ENCODE peak calls at places on chromosomes 3 and 15, in ten cellular contexts. One of them, this sample, is unnamed.

GRCh38 chr15:100818927-100819326 is 60.7 kb upstream of the ALDH1A3 start:
- DNase-seq in H54: no peak
- DNase-seq in AG09309: peak
- DNase-seq in stimulated activated naive B cell treated with anti-CD40 and anti-IgM and Interleukin-4, amounts not matched to agents 10 μg/mL and 1 μg/mL and 100 μg/mL, for 72 hours: no peak
- DNase-seq in Peyer's patch: no peak
- DNase-seq in HFFc6: no peak
- DNase-seq in activated gamma-delta T cell treated with anti-CD3 and anti-CD28 coated beads, Interleukin-2, amount 50 U/mL, for 16 hours: no peak
- DNase-seq in effector CD4-positive, alpha-beta T cell: no peak
- DNase-seq in astrocyte of the spinal cord: peak
- DNase-seq in NCI-H1092 treated with DMSO at 0.1 percent for 48 hours: no peak
- DNase-seq in this sample: no peak

GRCh38 chr3:20054549-20054987 is 14.3 kb downstream of the KAT2B start:
- DNase-seq in stimulated activated naive B cell treated with anti-CD40 and anti-IgM and Interleukin-4, amounts not matched to agents 10 μg/mL and 1 μg/mL and 100 μg/mL, for 72 hours: peak
- DNase-seq in H54: peak
- DNase-seq in NCI-H1092 treated with DMSO at 0.1 percent for 48 hours: no peak
- DNase-seq in HFFc6: peak
- DNase-seq in effector CD4-positive, alpha-beta T cell: peak
- DNase-seq in Peyer's patch: peak
- DNase-seq in activated gamma-delta T cell treated with anti-CD3 and anti-CD28 coated beads, Interleukin-2, amount 50 U/mL, for 16 hours: peak
- DNase-seq in AG09309: peak
- DNase-seq in astrocyte of the spinal cord: peak
- DNase-seq in this sample: peak

GRCh38 chr15:56077071-56077470 is 83.7 kb upstream of the NEDD4 start:
- DNase-seq in effector CD4-positive, alpha-beta T cell: no peak
- DNase-seq in H54: no peak
- DNase-seq in NCI-H1092 treated with DMSO at 0.1 percent for 48 hours: no peak
- DNase-seq in stimulated activated naive B cell treated with anti-CD40 and anti-IgM and Interleukin-4, amounts not matched to agents 10 μg/mL and 1 μg/mL and 100 μg/mL, for 72 hours: no peak
- DNase-seq in HFFc6: no peak
- DNase-seq in Peyer's patch: no peak
- DNase-seq in AG09309: no peak
- DNase-seq in activated gamma-delta T cell treated with anti-CD3 and anti-CD28 coated beads, Interleukin-2, amount 50 U/mL, for 16 hours: no peak
- DNase-seq in astrocyte of the spinal cord: no peak
- DNase-seq in this sample: no peak

GRCh38 chr3:71109241-71109976 is 474.1 kb downstream of the FOXP1 start:
- DNase-seq in Peyer's patch: no peak
- DNase-seq in HFFc6: peak
- DNase-seq in NCI-H1092 treated with DMSO at 0.1 percent for 48 hours: no peak
- DNase-seq in astrocyte of the spinal cord: peak
- DNase-seq in stimulated activated naive B cell treated with anti-CD40 and anti-IgM and Interleukin-4, amounts not matched to agents 10 μg/mL and 1 μg/mL and 100 μg/mL, for 72 hours: no peak
- DNase-seq in activated gamma-delta T cell treated with anti-CD3 and anti-CD28 coated beads, Interleukin-2, amount 50 U/mL, for 16 hours: no peak
- DNase-seq in effector CD4-positive, alpha-beta T cell: no peak
- DNase-seq in AG09309: no peak
- DNase-seq in H54: no peak
- DNase-seq in this sample: no peak

GRCh38 chr3:169907476-169907875 is 3.9 kb upstream of the SAMD7 start:
- DNase-seq in HFFc6: no peak
- DNase-seq in astrocyte of the spinal cord: no peak
- DNase-seq in effector CD4-positive, alpha-beta T cell: no peak
- DNase-seq in H54: no peak
- DNase-seq in activated gamma-delta T cell treated with anti-CD3 and anti-CD28 coated beads, Interleukin-2, amount 50 U/mL, for 16 hours: no peak
- DNase-seq in NCI-H1092 treated with DMSO at 0.1 percent for 48 hours: no peak
- DNase-seq in stimulated activated naive B cell treated with anti-CD40 and anti-IgM and Interleukin-4, amounts not matched to agents 10 μg/mL and 1 μg/mL and 100 μg/mL, for 72 hours: no peak
- DNase-seq in Peyer's patch: no peak
- DNase-seq in AG09309: no peak
- DNase-seq in this sample: no peak

GRCh38 chr3:49020335-49021212 is 1.3 kb upstream of the NDUFAF3 start:
- DNase-seq in HFFc6: no peak
- DNase-seq in stimulated activated naive B cell treated with anti-CD40 and anti-IgM and Interleukin-4, amounts not matched to agents 10 μg/mL and 1 μg/mL and 100 μg/mL, for 72 hours: peak
- DNase-seq in NCI-H1092 treated with DMSO at 0.1 percent for 48 hours: no peak
- DNase-seq in H54: no peak
- DNase-seq in Peyer's patch: peak
- DNase-seq in effector CD4-positive, alpha-beta T cell: no peak
- DNase-seq in astrocyte of the spinal cord: no peak
- DNase-seq in AG09309: no peak
- DNase-seq in activated gamma-delta T cell treated with anti-CD3 and anti-CD28 coated beads, Interleukin-2, amount 50 U/mL, for 16 hours: no peak
- DNase-seq in this sample: no peak

GRCh38 chr3:42263354-42264346 is 2.3 kb downstream of the CCK start:
- DNase-seq in stimulated activated naive B cell treated with anti-CD40 and anti-IgM and Interleukin-4, amounts not matched to agents 10 μg/mL and 1 μg/mL and 100 μg/mL, for 72 hours: no peak
- DNase-seq in effector CD4-positive, alpha-beta T cell: no peak
- DNase-seq in astrocyte of the spinal cord: no peak
- DNase-seq in activated gamma-delta T cell treated with anti-CD3 and anti-CD28 coated beads, Interleukin-2, amount 50 U/mL, for 16 hours: no peak
- DNase-seq in H54: no peak
- DNase-seq in AG09309: no peak
- DNase-seq in HFFc6: no peak
- DNase-seq in Peyer's patch: no peak
- DNase-seq in NCI-H1092 treated with DMSO at 0.1 percent for 48 hours: peak
- DNase-seq in this sample: no peak

GRCh38 chr3:83500422-83500821 is 1458.4 kb upstream of the CADM2 start:
- DNase-seq in HFFc6: no peak
- DNase-seq in Peyer's patch: no peak
- DNase-seq in AG09309: no peak
- DNase-seq in effector CD4-positive, alpha-beta T cell: no peak
- DNase-seq in stimulated activated naive B cell treated with anti-CD40 and anti-IgM and Interleukin-4, amounts not matched to agents 10 μg/mL and 1 μg/mL and 100 μg/mL, for 72 hours: no peak
- DNase-seq in H54: no peak
- DNase-seq in astrocyte of the spinal cord: no peak
- DNase-seq in NCI-H1092 treated with DMSO at 0.1 percent for 48 hours: no peak
- DNase-seq in activated gamma-delta T cell treated with anti-CD3 and anti-CD28 coated beads, Interleukin-2, amount 50 U/mL, for 16 hours: no peak
- DNase-seq in this sample: no peak